ENCODE peak calls at places on chromosome X, in nine cellular contexts. Q is amygdala, T is H54, S is GM04504, C is type B pancreatic cell, F is skeletal muscle cell, W is GM13977, U is progenitor cell of endocrine pancreas, R is iPS-NIHi11. M is an unnamed sample.

GRCh38 chrX:44343412-44343942 is at the start of gene EFHC2:
- DNase-seq in Q (no peak), T (peak), S (no peak), C (peak), F (no peak), W (no peak), U (peak), R (peak), M (no peak)

GRCh38 chrX:69314436-69315348 is 149.4 kb upstream of the PJA1 start:
- DNase-seq in Q (no peak), T (no peak), S (no peak), C (peak), F (no peak), W (no peak), U (no peak), R (no peak), M (no peak)

GRCh38 chrX:11770320-11770719 is 12.3 kb downstream of the MSL3 start:
- DNase-seq in Q (no peak), T (no peak), S (no peak), C (no peak), F (no peak), W (peak), U (no peak), R (peak), M (no peak)

GRCh38 chrX:123731987-123732678 is 719 bp downstream of the THOC2 start:
- DNase-seq in Q (no peak), T (no peak), S (no peak), C (no peak), F (no peak), W (peak), U (no peak), R (peak), M (no peak)

GRCh38 chrX:115367455-115367854 is 77.9 kb downstream of the LUZP4 start:
- DNase-seq in Q (no peak), T (peak), S (peak), C (no peak), F (no peak), W (no peak), U (no peak), R (peak), M (peak)

GRCh38 chrX:37759878-37760418 is 19.9 kb upstream of the CYBB start:
- DNase-seq in Q (no peak), T (no peak), S (no peak), C (no peak), F (no peak), W (no peak), U (no peak), R (no peak), M (no peak)

GRCh38 chrX:106917830-106918500 is 2.2 kb upstream of the CLDN2 start:
- DNase-seq in Q (no peak), T (peak), S (no peak), C (no peak), F (peak), W (no peak), U (no peak), R (no peak), M (no peak)

GRCh38 chrX:9677098-9677739 is 88.4 kb downstream of the GPR143 start:
- DNase-seq in Q (no peak), T (no peak), S (no peak), C (no peak), F (no peak), W (peak), U (no peak), R (no peak), M (no peak)

GRCh38 chrX:58025979-58026378 is 115.7 kb upstream of the ZXDA start:
- DNase-seq in Q (no peak), T (no peak), S (peak), C (no peak), F (no peak), W (peak), U (no peak), R (peak), M (no peak)

GRCh38 chrX:15310117-15310516 is 5.3 kb downstream of the ASB11 start:
- DNase-seq in Q (no peak), T (no peak), S (no peak), C (no peak), F (no peak), W (no peak), U (no peak), R (no peak), M (peak)

GRCh38 chrX:50762578-50762977 is 51.4 kb downstream of the SHROOM4 start:
- DNase-seq in Q (no peak), T (no peak), S (no peak), C (no peak), F (no peak), W (no peak), U (no peak), R (no peak), M (no peak)

GRCh38 chrX:69073241-69073640 is 92.0 kb downstream of the PJA1 start:
- DNase-seq in Q (no peak), T (no peak), S (no peak), C (no peak), F (no peak), W (no peak), U (no peak), R (no peak), M (no peak)

GRCh38 chrX:48606091-48606490 is 8.8 kb downstream of the WDR13 start:
- DNase-seq in Q (no peak), T (no peak), S (no peak), C (no peak), F (no peak), W (no peak), U (no peak), R (peak), M (no peak)

GRCh38 chrX:72714471-72714916 is 388 bp upstream of the PHKA1 start:
- DNase-seq in Q (peak), T (no peak), S (peak), C (no peak), F (peak), W (peak), U (peak), R (peak), M (peak)

GRCh38 chrX:153551135-153551534 is 33.7 kb downstream of the ATP2B3 start:
- DNase-seq in Q (no peak), T (no peak), S (peak), C (no peak), F (no peak), W (no peak), U (no peak), R (no peak), M (no peak)

GRCh38 chrX:37824491-37825224 is 22.7 kb downstream of the DYNLT3 start:
- DNase-seq in Q (no peak), T (no peak), S (no peak), C (no peak), F (no peak), W (no peak), U (no peak), R (no peak), M (no peak)